ENCODE peak calls at places on chromosomes 1 and 21, in four cellular contexts. S is right atrium auricular region, Y is astrocyte of the spinal cord, D is pancreas. F is an unnamed sample.

GRCh38 chr1:223189903-223190724 is 47.1 kb upstream of the TLR5 start:
- DNase-seq in S (no peak), Y (peak; percentile 42), D (no peak), F (no peak)

GRCh38 chr1:165444897-165445370 is at the start of gene RXRG:
- DNase-seq in S (no peak), Y (peak; percentile 0), D (peak; percentile 63), F (no peak)

GRCh38 chr1:26999440-26999987 is 6.0 kb downstream of the TRNP1 start:
- DNase-seq in S (peak; percentile 76), Y (peak; percentile 96), D (no peak), F (no peak)

GRCh38 chr1:224592636-224593579 is 23.2 kb upstream of the CNIH3 start:
- DNase-seq in S (no peak), Y (peak; percentile 94), D (no peak), F (no peak)

GRCh38 chr1:228198977-228199590 is 8.8 kb upstream of the OBSCN start:
- DNase-seq in S (no peak), Y (no peak), D (no peak), F (no peak)

GRCh38 chr1:196115641-196116040 is 492.6 kb downstream of the KCNT2 start:
- DNase-seq in S (peak; percentile 69), Y (peak; percentile 79), D (no peak), F (no peak)

GRCh38 chr1:151859814-151860405 is 6.4 kb upstream of the THEM5 start:
- DNase-seq in S (peak; percentile 30), Y (no peak), D (no peak), F (no peak)

GRCh38 chr1:158398818-158399502 is at the start of gene OR10T2:
- DNase-seq in S (no peak), Y (no peak), D (no peak), F (no peak)

GRCh38 chr1:228733576-228733975 is 1.7 kb upstream of the RHOU start:
- DNase-seq in S (no peak), Y (no peak), D (no peak), F (no peak)

GRCh38 chr1:183251101-183251958 is 65.3 kb downstream of the LAMC2 start:
- DNase-seq in S (no peak), Y (no peak), D (no peak), F (no peak)

GRCh38 chr1:182227864-182228547 is 163.6 kb downstream of the GLUL start:
- DNase-seq in S (no peak), Y (no peak), D (no peak), F (peak; percentile 87)

GRCh38 chr1:19087737-19088594 is 122.1 kb downstream of the UBR4 start:
- DNase-seq in S (no peak), Y (no peak), D (no peak), F (no peak)

GRCh38 chr1:66050123-66050522 is 257.4 kb downstream of the PDE4B start:
- DNase-seq in S (no peak), Y (no peak), D (no peak), F (no peak)

GRCh38 chr1:67830226-67830625 is 3.0 kb downstream of the GNG12 start:
- DNase-seq in S (no peak), Y (no peak), D (no peak), F (no peak)

GRCh38 chr1:110053557-110054428 is 16.7 kb downstream of the ALX3 start:
- DNase-seq in S (peak; percentile 70), Y (no peak), D (peak; percentile 83), F (no peak)

GRCh38 chr21:36072453-36073167 is 2.8 kb downstream of the CBR1 start:
- DNase-seq in S (no peak), Y (no peak), D (no peak), F (no peak)

GRCh38 chr21:36073181-36073580 is 3.4 kb downstream of the CBR1 start:
- DNase-seq in S (no peak), Y (no peak), D (no peak), F (no peak)

GRCh38 chr21:36069713-36070573 is at the start of gene CBR1:
- DNase-seq in S (peak; percentile 96), Y (peak; percentile 95), D (peak; percentile 96), F (peak; percentile 61)

GRCh38 chr21:36068748-36069398 is 951 bp upstream of the CBR1 start:
- DNase-seq in S (no peak), Y (no peak), D (no peak), F (no peak)

GRCh38 chr21:36070999-36071398 is 1.2 kb downstream of the CBR1 start:
- DNase-seq in S (no peak), Y (no peak), D (no peak), F (no peak)
- H3K4me3 ChIP-seq in S (peak overlapping the region; percentile 70), Y (peak overlapping the region; percentile 7), D (no peak overlapping the region), F (no peak overlapping the region)

GRCh38 chr1:15837931-15838330 is 9.6 kb upstream of the SPEN start:
- DNase-seq in S (no peak), Y (no peak), D (no peak), F (no peak)
- H3K4me3 ChIP-seq in S (no peak overlapping the region), Y (no peak overlapping the region), D (no peak overlapping the region), F (no peak overlapping the region)

GRCh38 chr1:40385437-40386310 is 12.1 kb downstream of the SMAP2 start:
- DNase-seq in S (no peak), Y (peak; percentile 45), D (no peak), F (no peak)
- H3K4me3 ChIP-seq in S (no peak overlapping the region), Y (no peak overlapping the region), D (no peak overlapping the region), F (no peak overlapping the region)

DNA sequence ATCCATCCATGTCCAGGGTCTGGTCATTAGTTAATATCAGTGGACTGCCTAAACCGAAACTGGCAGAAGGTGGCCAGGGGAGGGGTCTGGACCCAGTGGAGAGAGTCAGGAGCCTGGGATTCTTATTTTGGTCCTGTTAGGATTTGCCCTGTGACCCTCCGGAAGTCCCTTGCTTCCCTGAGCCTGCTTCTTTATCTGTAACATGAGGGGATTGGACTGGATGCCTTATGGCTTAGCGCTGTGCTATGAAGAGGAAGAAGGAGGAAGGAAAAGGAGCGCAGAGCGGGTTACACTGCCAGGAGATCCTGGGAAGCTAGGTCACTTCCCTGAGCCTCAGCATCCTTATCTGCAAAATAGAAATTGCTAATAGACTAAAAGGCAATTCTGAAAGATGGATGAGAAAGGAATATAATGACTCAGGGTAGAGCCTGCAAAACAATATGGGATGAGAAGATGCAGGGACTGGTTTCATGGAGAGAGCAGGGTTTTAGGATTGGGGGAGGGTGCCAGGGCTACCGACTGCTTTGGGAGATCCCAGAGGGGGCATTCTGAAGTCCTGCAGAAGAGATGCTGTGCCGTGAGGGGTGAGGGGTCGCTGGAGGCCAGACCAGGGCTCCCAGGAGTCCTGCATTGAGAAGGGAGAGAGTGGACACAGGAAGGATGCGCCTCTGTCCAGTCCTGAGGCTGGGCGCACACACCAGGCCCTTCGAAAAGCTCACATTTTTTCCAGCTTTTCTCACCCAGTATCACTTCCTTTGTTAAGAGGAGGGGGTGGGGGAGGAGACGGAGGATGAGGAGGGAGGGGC is 457 bp upstream of the ADORA1 start:
- DNase-seq in S (peak; percentile 46), Y (no peak), D (no peak), F (no peak)
- H3K4me3 ChIP-seq in S (peak overlapping the region; percentile 54), Y (peak overlapping the region; percentile 32), D (no peak overlapping the region), F (peak overlapping the region; percentile 51)

DNA sequence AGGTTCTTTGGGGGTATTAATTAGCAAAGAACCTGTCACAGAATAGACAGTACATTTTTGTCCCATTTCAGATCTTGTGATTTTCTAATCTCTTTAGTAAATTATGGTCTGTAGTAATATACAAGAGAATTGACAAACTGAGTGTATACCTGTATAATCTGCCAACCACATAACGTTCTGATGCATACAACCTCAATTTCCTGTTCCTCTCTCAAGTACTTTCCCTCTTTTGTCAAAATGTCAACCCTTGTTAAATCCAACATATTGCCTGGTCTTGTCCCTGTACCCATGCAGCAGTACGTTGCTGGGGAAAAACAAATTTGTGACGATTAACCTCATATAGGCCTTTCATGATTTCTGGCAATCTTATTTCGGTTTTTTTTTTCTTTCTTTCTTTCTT is 1.1 kb downstream of the ARV1 start:
- DNase-seq in S (no peak), Y (no peak), D (no peak), F (no peak)
- H3K4me3 ChIP-seq in S (no peak overlapping the region), Y (peak overlapping the region; percentile 70), D (no peak overlapping the region), F (peak overlapping the region; percentile 79)

GRCh38 chr1:180156631-180157091 is 2.0 kb downstream of the QSOX1 start:
- DNase-seq in S (peak; percentile 57), Y (peak; percentile 69), D (no peak), F (no peak)
- H3K4me3 ChIP-seq in S (peak overlapping the region; percentile 78), Y (no peak overlapping the region), D (no peak overlapping the region), F (no peak overlapping the region)

DNA sequence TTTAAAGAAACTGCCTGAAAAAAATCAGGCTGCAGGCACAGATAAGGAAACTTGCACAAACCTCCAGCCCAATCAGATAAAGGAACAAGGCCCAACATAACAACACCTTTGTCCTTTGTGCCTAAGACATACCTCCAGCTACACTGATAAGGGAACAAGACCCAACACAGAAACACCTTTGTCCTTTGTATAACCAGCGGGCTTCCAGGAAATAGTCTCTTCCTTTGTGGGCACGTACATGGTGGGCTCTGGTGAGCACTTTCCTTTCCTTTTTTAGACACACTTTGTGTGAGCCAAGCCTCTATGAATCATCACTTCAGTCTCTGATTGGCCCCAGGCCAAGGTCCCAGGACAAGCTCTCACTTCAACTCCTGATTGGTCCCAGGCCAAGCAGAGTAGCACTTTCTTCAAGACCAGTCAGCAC is 23.6 kb downstream of the ZNF670 start:
- DNase-seq in S (no peak), Y (peak; percentile 52), D (no peak), F (no peak)
- H3K4me3 ChIP-seq in S (no peak overlapping the region), Y (no peak overlapping the region), D (no peak overlapping the region), F (no peak overlapping the region)

GRCh38 chr1:91864017-91864700 is 21.8 kb downstream of the TGFBR3 start:
- DNase-seq in S (no peak), Y (peak; percentile 43), D (no peak), F (no peak)
- H3K4me3 ChIP-seq in S (no peak overlapping the region), Y (no peak overlapping the region), D (no peak overlapping the region), F (no peak overlapping the region)

GRCh38 chr1:156493154-156493631 is 7.4 kb downstream of the MEF2D start:
- DNase-seq in S (no peak), Y (no peak), D (peak; percentile 82), F (no peak)

GRCh38 chr1:156491151-156491949 is 9.2 kb downstream of the MEF2D start:
- DNase-seq in S (no peak), Y (no peak), D (no peak), F (no peak)

GRCh38 chr1:156492013-156492590 is 8.5 kb downstream of the MEF2D start:
- DNase-seq in S (no peak), Y (no peak), D (no peak), F (no peak)

GRCh38 chr1:156493749-156494148 is 6.8 kb downstream of the MEF2D start:
- DNase-seq in S (no peak), Y (no peak), D (no peak), F (no peak)

GRCh38 chr1:156492591-156493080 is 7.9 kb downstream of the MEF2D start:
- DNase-seq in S (no peak), Y (no peak), D (no peak), F (no peak)
- H3K4me3 ChIP-seq in S (peak overlapping the region; percentile 2), Y (no peak overlapping the region), D (no peak overlapping the region), F (no peak overlapping the region)